ENCODE peak calls at places on chromosomes 16 and 17, in six cellular contexts. D, T, G, I, Z and Y are unnamed samples.

GRCh38 chr16:81946206-81946605 is 65.1 kb downstream of the SDR42E1 start:
- DNase-seq in D (no peak), T (no peak), G (no peak), I (no peak), Z (no peak), Y (no peak)

GRCh38 chr16:27432600-27432957 is 30.6 kb downstream of the IL21R start:
- DNase-seq in D (no peak), T (no peak), G (no peak), I (no peak), Z (peak), Y (no peak)

GRCh38 chr17:3710951-3711383 is 12.7 kb upstream of the HASPIN start:
- DNase-seq in D (no peak), T (peak), G (no peak), I (peak), Z (no peak), Y (no peak)

GRCh38 chr17:338442-339192 is 14.0 kb downstream of the RPH3AL start:
- DNase-seq in D (no peak), T (no peak), G (no peak), I (no peak), Z (no peak), Y (no peak)

GRCh38 chr16:12271006-12271405 is 294.5 kb downstream of the SNX29 start:
- DNase-seq in D (no peak), T (no peak), G (no peak), I (no peak), Z (no peak), Y (no peak)

GRCh38 chr17:9918352-9918751 is 13.3 kb upstream of the RCVRN start:
- DNase-seq in D (no peak), T (no peak), G (no peak), I (no peak), Z (no peak), Y (no peak)

GRCh38 chr16:67917140-67917851 is 14.4 kb downstream of the CTRL start:
- DNase-seq in D (no peak), T (no peak), G (no peak), I (no peak), Z (no peak), Y (no peak)

GRCh38 chr17:62714016-62714777 is 86.7 kb downstream of the MRC2 start:
- DNase-seq in D (no peak), T (no peak), G (no peak), I (no peak), Z (no peak), Y (no peak)

GRCh38 chr16:51163366-51163765 is 12.3 kb upstream of the SALL1 start:
- DNase-seq in D (no peak), T (no peak), G (no peak), I (no peak), Z (no peak), Y (no peak)

GRCh38 chr17:72305964-72306551 is 185.2 kb downstream of the SOX9 start:
- DNase-seq in D (no peak), T (no peak), G (peak), I (no peak), Z (no peak), Y (no peak)

GRCh38 chr17:82848022-82848592 is 8.3 kb upstream of the ZNF750 start:
- DNase-seq in D (no peak), T (no peak), G (peak), I (no peak), Z (no peak), Y (no peak)

GRCh38 chr16:396605-397004 is 394 bp upstream of the NME4 start:
- DNase-seq in D (peak), T (no peak), G (no peak), I (no peak), Z (no peak), Y (peak)

GRCh38 chr16:4935231-4935855 is 1.6 kb downstream of the PPL start:
- DNase-seq in D (no peak), T (no peak), G (peak), I (no peak), Z (no peak), Y (no peak)

GRCh38 chr17:83135692-83136091 is 56.3 kb downstream of the METRNL start:
- DNase-seq in D (no peak), T (no peak), G (no peak), I (no peak), Z (no peak), Y (no peak)

GRCh38 chr16:66899945-66900688 is 18.6 kb downstream of the CDH16 start:
- DNase-seq in D (peak), T (no peak), G (peak), I (no peak), Z (peak), Y (no peak)

GRCh38 chr17:40320771-40321501 is 12.0 kb downstream of the RARA start:
- DNase-seq in D (no peak), T (no peak), G (peak), I (no peak), Z (no peak), Y (no peak)

GRCh38 chr16:28597692-28598261 is 927 bp upstream of the SULT1A2 start:
- DNase-seq in D (no peak), T (no peak), G (no peak), I (no peak), Z (no peak), Y (no peak)

GRCh38 chr17:29699283-29699682 is 76.6 kb upstream of the CORO6 start:
- DNase-seq in D (no peak), T (no peak), G (no peak), I (no peak), Z (no peak), Y (no peak)

GRCh38 chr17:19322129-19322505 is 40.4 kb downstream of the B9D1 start:
- DNase-seq in D (no peak), T (no peak), G (no peak), I (no peak), Z (no peak), Y (no peak)

GRCh38 chr17:7259555-7259889 is 2.8 kb downstream of the CLDN7 start:
- DNase-seq in D (no peak), T (no peak), G (no peak), I (no peak), Z (no peak), Y (no peak)

GRCh38 chr17:31571124-31571892 is 179.8 kb downstream of the RAB11FIP4 start:
- DNase-seq in D (no peak), T (no peak), G (peak), I (no peak), Z (no peak), Y (no peak)

GRCh38 chr16:535446-536405 is 8.2 kb downstream of the CAPN15 start:
- DNase-seq in D (peak), T (no peak), G (no peak), I (no peak), Z (no peak), Y (no peak)

GRCh38 chr17:69069289-69069688 is 8.6 kb upstream of the ABCA9 start:
- DNase-seq in D (no peak), T (no peak), G (no peak), I (no peak), Z (no peak), Y (no peak)

GRCh38 chr17:75514299-75515228 is 773 bp downstream of the CASKIN2 start:
- DNase-seq in D (no peak), T (no peak), G (no peak), I (no peak), Z (peak), Y (no peak)

GRCh38 chr16:3959148-3959547 is 78.6 kb upstream of the CREBBP start:
- DNase-seq in D (no peak), T (no peak), G (no peak), I (no peak), Z (no peak), Y (no peak)

GRCh38 chr16:47667956-47668355 is 206.8 kb downstream of the PHKB start:
- DNase-seq in D (no peak), T (no peak), G (no peak), I (no peak), Z (no peak), Y (no peak)

GRCh38 chr17:52105601-52106000 is 52.9 kb downstream of the CA10 start:
- DNase-seq in D (no peak), T (no peak), G (no peak), I (no peak), Z (no peak), Y (no peak)

GRCh38 chr16:17312100-17312732 is 158.5 kb downstream of the XYLT1 start:
- DNase-seq in D (no peak), T (no peak), G (no peak), I (no peak), Z (no peak), Y (no peak)

GRCh38 chr17:71830916-71831315 is 289.9 kb upstream of the SOX9 start:
- DNase-seq in D (no peak), T (no peak), G (no peak), I (no peak), Z (no peak), Y (no peak)

GRCh38 chr17:22278302-22279275 is 586.3 kb downstream of the KCNJ18 start:
- DNase-seq in D (no peak), T (no peak), G (no peak), I (no peak), Z (no peak), Y (no peak)

GRCh38 chr17:79410681-79411080 is 200.2 kb downstream of the RBFOX3 start:
- DNase-seq in D (no peak), T (no peak), G (no peak), I (no peak), Z (no peak), Y (no peak)

GRCh38 chr16:285146-286055 is 2.4 kb downstream of the PDIA2 start:
- DNase-seq in D (no peak), T (no peak), G (no peak), I (no peak), Z (peak), Y (no peak)

GRCh38 chr16:48157302-48157701 is 1.5 kb upstream of the ABCC12 start:
- DNase-seq in D (no peak), T (no peak), G (no peak), I (no peak), Z (no peak), Y (no peak)

GRCh38 chr17:45874148-45874547 is 20.2 kb upstream of the MAPT start:
- DNase-seq in D (no peak), T (no peak), G (no peak), I (no peak), Z (no peak), Y (no peak)

GRCh38 chr17:59330314-59330942 is 1.0 kb upstream of the YPEL2 start:
- DNase-seq in D (peak), T (no peak), G (peak), I (no peak), Z (peak), Y (no peak)

GRCh38 chr16:15928261-15929104 is 20.9 kb upstream of the ABCC1 start:
- DNase-seq in D (no peak), T (no peak), G (no peak), I (no peak), Z (no peak), Y (no peak)
- TF ChIP-seq CTCF in D (no peak), T (no peak), G (no peak), I (no peak), Z (no peak), Y (no peak)

GRCh38 chr16:30065112-30065942 is at the start of gene ALDOA:
- DNase-seq in D (peak), T (peak), G (peak), I (peak), Z (peak), Y (peak)
- TF ChIP-seq CTCF in D (no peak), T (no peak), G (no peak), I (no peak), Z (no peak), Y (no peak)

GRCh38 chr17:34163681-34164080 is 91.4 kb upstream of the CCL2 start:
- DNase-seq in D (peak), T (no peak), G (no peak), I (no peak), Z (no peak), Y (no peak)
- TF ChIP-seq CTCF in D (peak), T (no peak), G (peak), I (peak), Z (peak), Y (peak)

DNA sequence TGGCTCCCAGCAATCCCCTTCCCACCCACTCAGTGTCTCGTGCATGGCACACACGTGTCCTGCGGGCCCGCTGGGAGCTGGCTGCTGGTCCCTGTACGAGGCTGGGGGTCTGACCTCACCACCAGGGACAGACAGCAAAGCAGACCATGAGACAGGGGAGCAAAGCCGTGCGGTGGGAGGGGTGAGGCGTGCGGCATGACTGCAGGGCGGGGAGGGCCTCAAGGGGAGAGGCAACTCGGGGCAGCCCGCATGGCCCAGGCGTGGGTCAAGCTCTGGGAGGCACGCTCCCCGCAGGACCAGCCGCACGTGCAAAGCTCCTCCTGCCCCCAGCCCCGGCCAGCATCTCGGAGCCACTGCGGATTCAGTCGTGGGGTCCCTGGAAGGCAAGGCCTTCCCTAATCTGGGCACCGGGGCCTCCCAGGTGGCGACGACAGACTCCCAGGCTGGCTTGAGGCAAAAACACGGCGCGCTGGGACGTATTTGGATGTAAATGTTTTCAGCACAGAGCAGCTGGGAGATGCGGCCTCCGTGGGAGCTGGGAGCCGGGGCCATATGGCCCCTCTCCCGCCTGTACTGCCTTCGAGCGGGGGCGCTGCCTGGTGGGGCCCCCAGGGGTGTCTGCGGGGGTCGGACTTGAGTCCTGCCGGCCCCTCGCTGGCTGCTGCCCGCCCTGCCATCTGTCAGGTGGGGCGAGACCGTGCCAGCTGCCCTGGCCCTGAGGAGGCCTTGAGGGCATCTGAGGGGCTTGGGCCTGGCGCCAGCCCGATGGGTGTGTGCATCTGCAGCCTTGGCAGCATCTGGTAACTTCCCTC is 12.2 kb upstream of the CBFA2T3 start:
- DNase-seq in D (no peak), T (no peak), G (no peak), I (no peak), Z (no peak), Y (no peak)
- TF ChIP-seq CTCF in D (no peak), T (no peak), G (no peak), I (no peak), Z (no peak), Y (no peak)

DNA sequence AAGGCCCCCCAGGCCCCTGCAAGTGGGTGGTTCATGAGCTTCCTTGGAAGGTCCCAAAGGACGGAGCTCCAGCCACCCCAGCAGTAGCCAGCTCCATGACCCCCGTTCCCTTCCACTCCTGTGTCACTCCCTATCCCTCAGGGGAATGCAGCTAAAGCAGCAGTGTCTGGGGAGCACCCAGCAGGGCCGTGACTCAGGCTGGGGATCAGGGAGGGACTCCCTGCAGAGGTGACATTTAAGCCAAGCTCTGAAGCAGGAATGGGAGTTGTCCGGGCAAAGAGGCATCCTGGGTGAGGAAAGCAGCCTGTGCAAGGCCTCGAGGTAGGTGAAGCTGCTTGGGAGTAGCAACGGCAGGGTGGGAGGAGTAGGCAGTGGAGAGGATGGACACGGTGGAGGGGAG is 11.1 kb upstream of the NPTX1 start:
- DNase-seq in D (no peak), T (no peak), G (no peak), I (no peak), Z (no peak), Y (no peak)
- TF ChIP-seq CTCF in D (no peak), T (no peak), G (no peak), I (no peak), Z (no peak), Y (no peak)

DNA sequence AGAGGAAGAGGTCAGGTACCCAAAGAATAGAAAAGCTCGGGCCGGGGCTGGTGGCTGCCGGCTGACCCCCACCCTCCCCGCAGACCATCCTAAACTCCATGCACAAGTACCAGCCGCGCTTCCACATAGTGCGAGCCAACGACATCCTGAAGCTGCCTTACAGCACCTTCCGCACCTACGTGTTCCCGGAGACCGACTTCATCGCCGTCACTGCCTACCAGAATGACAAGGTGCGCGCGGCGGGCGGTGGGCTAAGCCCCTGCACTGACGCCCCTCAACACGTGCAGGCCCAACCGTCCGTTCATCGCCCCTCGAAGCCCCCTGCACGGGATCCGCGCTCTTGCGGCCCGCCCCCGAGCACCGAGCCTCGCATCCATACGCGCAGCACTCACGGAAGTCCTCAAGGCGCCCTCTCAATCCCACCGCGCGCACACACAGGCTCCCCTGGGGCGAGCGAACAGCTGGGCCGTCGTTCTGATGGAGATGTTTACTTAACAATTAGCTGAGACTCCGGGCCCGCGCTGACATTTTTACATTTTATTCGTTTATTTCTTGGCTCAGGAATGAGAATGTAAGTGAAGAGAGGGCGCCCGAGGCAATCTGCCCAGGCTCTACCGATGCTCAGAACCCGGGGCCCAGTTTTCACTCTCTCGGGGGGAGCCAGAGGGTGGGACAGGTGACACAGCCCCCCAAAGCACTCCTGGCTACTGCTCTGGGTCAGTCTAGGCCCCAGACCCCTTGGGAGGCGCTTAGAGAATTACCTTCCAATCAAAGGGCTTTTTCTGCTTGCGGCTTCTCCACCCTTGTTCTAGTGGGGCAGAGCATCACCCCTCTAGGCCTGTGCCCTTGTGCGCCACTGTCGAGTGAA is 3.6 kb downstream of the TBX2 start:
- DNase-seq in D (no peak), T (no peak), G (no peak), I (no peak), Z (no peak), Y (no peak)
- TF ChIP-seq CTCF in D (no peak), T (no peak), G (no peak), I (no peak), Z (no peak), Y (no peak)

GRCh38 chr16:53542283-53542682 is 39.3 kb upstream of the AKTIP start:
- DNase-seq in D (no peak), T (no peak), G (no peak), I (no peak), Z (no peak), Y (no peak)

GRCh38 chr16:53541326-53541725 is 38.3 kb upstream of the AKTIP start:
- DNase-seq in D (no peak), T (no peak), G (no peak), I (no peak), Z (no peak), Y (no peak)

GRCh38 chr16:53549970-53550406 is 47.0 kb upstream of the AKTIP start:
- DNase-seq in D (peak), T (peak), G (peak), I (peak), Z (peak), Y (peak)

GRCh38 chr16:53545433-53545832 is 42.4 kb upstream of the AKTIP start:
- DNase-seq in D (no peak), T (no peak), G (no peak), I (no peak), Z (no peak), Y (no peak)

DNA sequence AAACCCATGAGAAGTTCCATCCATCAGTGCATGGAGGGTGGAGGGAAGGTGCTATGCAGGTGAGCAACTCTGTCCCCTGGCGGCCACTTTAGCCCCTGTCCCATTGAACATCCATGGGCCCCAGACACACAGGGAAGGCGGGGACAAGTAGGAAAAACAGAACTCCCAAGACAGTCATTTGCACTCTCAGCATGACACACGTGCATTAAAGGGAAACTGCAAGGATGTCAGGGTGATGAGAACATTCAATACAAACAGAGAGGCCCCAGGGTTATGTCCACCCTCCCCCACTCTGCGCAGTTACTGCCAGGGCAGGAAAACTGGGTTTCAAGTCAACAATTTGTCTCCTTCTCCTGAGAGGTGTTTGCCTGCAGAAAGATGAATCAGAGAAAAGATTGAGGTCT is 44.0 kb upstream of the AKTIP start:
- DNase-seq in D (peak), T (no peak), G (no peak), I (no peak), Z (no peak), Y (no peak)
- TF ChIP-seq CTCF in D (no peak), T (peak), G (no peak), I (peak), Z (peak), Y (peak)

GRCh38 chr17:17590883-17591407 is 563 bp downstream of the PEMT start:
- DNase-seq in D (no peak), T (no peak), G (no peak), I (no peak), Z (no peak), Y (no peak)
- TF ChIP-seq CTCF in D (no peak), T (no peak), G (no peak), I (no peak), Z (no peak), Y (no peak)

GRCh38 chr16:30985401-30986128 is 558 bp downstream of the HSD3B7 start:
- DNase-seq in D (peak), T (no peak), G (no peak), I (no peak), Z (no peak), Y (no peak)
- TF ChIP-seq CTCF in D (no peak), T (no peak), G (no peak), I (no peak), Z (peak), Y (no peak)

DNA sequence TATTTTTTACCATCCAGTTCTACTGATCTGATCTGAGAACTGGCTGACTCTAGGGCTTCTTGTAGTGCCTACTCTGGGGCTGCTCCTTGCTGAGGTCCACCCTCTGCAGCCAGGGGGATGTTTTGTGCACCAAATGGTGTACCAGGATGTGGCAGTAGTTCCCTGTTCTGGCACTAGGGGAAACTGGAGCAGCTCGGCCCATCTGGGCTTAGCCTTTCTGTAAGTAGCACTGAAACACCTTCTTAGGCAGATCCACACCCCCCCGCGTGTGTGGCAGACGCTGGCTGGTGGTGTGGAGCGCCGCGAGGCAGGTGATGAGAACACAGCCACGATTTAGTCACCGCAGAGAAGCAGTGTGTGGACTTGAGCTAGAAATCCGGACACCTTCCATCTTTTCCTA is 17.0 kb downstream of the DUSP14 start:
- DNase-seq in D (peak), T (no peak), G (no peak), I (no peak), Z (no peak), Y (no peak)
- TF ChIP-seq CTCF in D (peak), T (no peak), G (peak), I (peak), Z (peak), Y (peak)